ENCODE peak calls at places on chromosome 6, in nine cellular contexts. N is ascending aorta; Y is ureter; L is thoracic aorta; V is spleen; H is foreskin fibroblast; F is mesothelial cell of epicardium; T is MCF 10A; U is stimulated activated naive CD4-positive, alpha-beta T cell. J is an unnamed sample.
A peak's percentile ranks its signal among the peaks of the same experiment; 100 is the strongest.

GRCh38 chr6:131383421-131384411 is 189.3 kb upstream of the ARG1 start:
- DNase-seq in N (no peak), Y (no peak), L (no peak), V (peak; percentile 82), H (peak; percentile 33), F (no peak), T (no peak), U (no peak), J (no peak)

GRCh38 chr6:2684059-2684749 is 66.5 kb downstream of the MYLK4 start:
- DNase-seq in N (no peak), Y (no peak), L (no peak), V (no peak), H (no peak), F (no peak), T (peak; percentile 90), U (no peak), J (no peak)

GRCh38 chr6:149965191-149966020 is 1.7 kb downstream of the ULBP1 start:
- DNase-seq in N (no peak), Y (peak; percentile 45), L (no peak), V (peak; percentile 84), H (peak; percentile 49), F (no peak), T (no peak), U (no peak), J (no peak)

GRCh38 chr6:60754879-60755278 is 1531.1 kb downstream of the KHDRBS2 start:
- DNase-seq in N (no peak), Y (no peak), L (no peak), V (no peak), H (no peak), F (no peak), T (no peak), U (no peak), J (no peak)

GRCh38 chr6:73732845-73733675 is 37.1 kb downstream of the CD109 start:
- DNase-seq in N (peak; percentile 78), Y (peak; percentile 69), L (no peak), V (peak; percentile 82), H (peak; percentile 89), F (peak; percentile 43), T (peak; percentile 87), U (peak; percentile 58), J (peak; percentile 62)

GRCh38 chr6:37068523-37069270 is 63.2 kb downstream of the FGD2 start:
- DNase-seq in N (no peak), Y (no peak), L (no peak), V (peak; percentile 51), H (no peak), F (no peak), T (no peak), U (no peak), J (no peak)

GRCh38 chr6:147390909-147391536 is 117.5 kb upstream of the SAMD5 start:
- DNase-seq in N (no peak), Y (no peak), L (no peak), V (no peak), H (peak; percentile 62), F (no peak), T (peak; percentile 43), U (no peak), J (no peak)

GRCh38 chr6:153167026-153167891 is 36.2 kb upstream of the RGS17 start:
- DNase-seq in N (no peak), Y (no peak), L (no peak), V (no peak), H (peak; percentile 90), F (no peak), T (peak; percentile 84), U (no peak), J (no peak)

GRCh38 chr6:8080338-8081151 is 16.4 kb upstream of the BLOC1S5 start:
- DNase-seq in N (no peak), Y (no peak), L (no peak), V (no peak), H (peak; percentile 81), F (no peak), T (peak; percentile 70), U (no peak), J (no peak)

GRCh38 chr6:39961178-39961577 is 26.9 kb upstream of the MOCS1 start:
- DNase-seq in N (no peak), Y (no peak), L (no peak), V (no peak), H (peak; percentile 44), F (no peak), T (no peak), U (no peak), J (no peak)

GRCh38 chr6:105986998-105987397 is 99.1 kb upstream of the PRDM1 start:
- DNase-seq in N (no peak), Y (no peak), L (no peak), V (no peak), H (no peak), F (no peak), T (no peak), U (no peak), J (no peak)

J was measured in tibial nerve.